ENCODE peak calls at places on chromosome 4, in ten cellular contexts. N, I, O, D, A, L, Y, K, W and V are unnamed samples.

GRCh38 chr4:53693408-53693807 is 102.1 kb upstream of the LNX1 start:
- DNase-seq in N (no peak), I (no peak), O (no peak), D (no peak), A (no peak), L (no peak), Y (no peak), K (peak), W (no peak), V (no peak)

GRCh38 chr4:1571165-1571908 is 112.8 kb downstream of the FAM53A start:
- DNase-seq in N (peak), I (no peak), O (no peak), D (no peak), A (peak), L (no peak), Y (no peak), K (no peak), W (no peak), V (no peak)

GRCh38 chr4:53855886-53856260 is 208.5 kb downstream of the CHIC2 start:
- DNase-seq in N (no peak), I (no peak), O (no peak), D (no peak), A (no peak), L (no peak), Y (no peak), K (peak), W (no peak), V (peak)

GRCh38 chr4:112325522-112325921 is 28.4 kb downstream of the ALPK1 start:
- DNase-seq in N (no peak), I (no peak), O (no peak), D (no peak), A (no peak), L (no peak), Y (no peak), K (no peak), W (no peak), V (no peak)

GRCh38 chr4:20829958-20830357 is 129.7 kb downstream of the PACRGL start:
- DNase-seq in N (no peak), I (no peak), O (no peak), D (no peak), A (no peak), L (no peak), Y (no peak), K (no peak), W (peak), V (no peak)

GRCh38 chr4:158521490-158522111 is at the start of gene RXFP1:
- DNase-seq in N (no peak), I (no peak), O (no peak), D (no peak), A (no peak), L (no peak), Y (no peak), K (no peak), W (no peak), V (peak)

GRCh38 chr4:10529256-10529890 is 72.1 kb upstream of the ZNF518B start:
- DNase-seq in N (no peak), I (no peak), O (no peak), D (peak), A (no peak), L (no peak), Y (no peak), K (peak), W (peak), V (no peak)

GRCh38 chr4:26321326-26322276 is 787 bp downstream of the RBPJ start:
- DNase-seq in N (peak), I (peak), O (peak), D (peak), A (no peak), L (peak), Y (peak), K (peak), W (peak), V (no peak)

GRCh38 chr4:38237139-38237538 is 276.9 kb downstream of the PTTG2 start:
- DNase-seq in N (no peak), I (no peak), O (no peak), D (no peak), A (no peak), L (no peak), Y (no peak), K (peak), W (peak), V (peak)

GRCh38 chr4:103075435-103075893 is 1.1 kb downstream of the SLC9B2 start:
- DNase-seq in N (no peak), I (no peak), O (peak), D (peak), A (no peak), L (no peak), Y (no peak), K (peak), W (no peak), V (no peak)

GRCh38 chr4:101304916-101305315 is 42.4 kb downstream of the PPP3CA start:
- DNase-seq in N (no peak), I (no peak), O (no peak), D (no peak), A (no peak), L (no peak), Y (no peak), K (no peak), W (no peak), V (no peak)

GRCh38 chr4:154349829-154350228 is 141.8 kb downstream of the DCHS2 start:
- DNase-seq in N (no peak), I (no peak), O (no peak), D (peak), A (no peak), L (no peak), Y (no peak), K (peak), W (peak), V (no peak)

GRCh38 chr4:31294655-31295054 is 574.5 kb downstream of the PCDH7 start:
- DNase-seq in N (no peak), I (no peak), O (no peak), D (no peak), A (no peak), L (no peak), Y (no peak), K (no peak), W (no peak), V (no peak)
- TF ChIP-seq CTCF in N (no peak), I (no peak), O (no peak), D (no peak), A (no peak), L (no peak), Y (no peak), K (no peak), W (no peak), V (no peak)

DNA sequence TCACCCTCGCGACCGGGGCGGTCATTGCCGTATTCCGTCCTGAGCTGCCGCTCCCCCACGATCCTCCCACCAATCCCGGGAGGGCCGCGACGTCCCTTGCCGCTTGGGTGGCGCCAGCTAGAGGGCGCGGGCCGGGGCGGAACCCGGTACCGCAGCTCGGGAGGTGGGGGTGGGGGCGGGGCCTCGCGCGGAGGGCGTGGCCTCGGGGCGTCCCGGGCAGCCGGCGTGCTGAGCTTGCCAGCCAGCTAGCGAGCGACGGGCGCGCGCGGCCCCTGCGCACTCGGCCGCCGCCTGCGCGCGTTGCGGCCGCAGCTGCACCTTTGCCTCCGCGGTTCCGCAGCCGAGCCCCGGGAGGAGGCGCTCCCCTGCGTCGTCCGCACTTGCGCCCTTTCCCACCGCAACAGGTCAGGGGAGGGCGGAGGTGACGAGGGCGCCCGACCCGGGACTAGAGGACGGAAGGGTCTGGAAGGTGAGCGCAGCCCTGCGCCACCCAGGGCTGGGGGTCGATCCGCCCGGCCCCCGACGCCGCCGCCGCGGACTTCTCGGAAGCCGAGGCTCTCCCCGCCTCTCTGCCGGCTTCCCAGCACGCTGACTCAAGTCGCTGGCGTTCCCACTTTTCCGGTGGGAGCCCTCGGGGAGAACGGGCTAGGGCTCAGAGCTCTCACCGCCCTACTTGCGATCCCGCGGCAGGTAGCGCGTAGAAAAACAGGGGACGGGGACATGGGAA is at the start of gene AFF1:
- DNase-seq in N (peak), I (peak), O (peak), D (peak), A (peak), L (peak), Y (peak), K (peak), W (peak), V (peak)
- TF ChIP-seq CTCF in N (no peak), I (peak), O (peak), D (peak), A (peak), L (peak), Y (peak), K (peak), W (peak), V (peak)

GRCh38 chr4:117085185-117085701 is at the start of gene TRAM1L1:
- DNase-seq in N (peak), I (peak), O (no peak), D (peak), A (peak), L (peak), Y (peak), K (peak), W (peak), V (peak)
- TF ChIP-seq CTCF in N (no peak), I (no peak), O (no peak), D (no peak), A (no peak), L (no peak), Y (peak), K (no peak), W (peak), V (peak)

DNA sequence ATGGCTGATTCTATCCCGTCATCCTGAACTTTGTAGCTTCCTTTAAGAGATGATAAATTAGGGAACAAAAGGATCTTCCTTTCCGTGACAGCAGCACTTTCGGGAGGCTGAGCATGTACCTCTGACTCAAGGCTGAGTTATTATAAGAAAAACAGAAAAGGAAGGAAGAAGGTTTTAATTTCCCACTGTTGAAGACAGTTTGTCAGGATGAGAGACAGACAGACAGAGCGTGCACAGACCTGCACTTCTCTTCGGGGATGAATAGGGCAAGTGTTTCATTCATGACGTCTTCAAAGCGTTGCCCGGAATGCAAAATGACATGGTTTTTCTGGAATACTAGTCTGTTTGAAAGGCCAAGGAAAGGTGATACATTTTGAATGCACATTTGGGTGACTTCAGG is 405.3 kb upstream of the FAT1 start:
- DNase-seq in N (no peak), I (no peak), O (no peak), D (no peak), A (no peak), L (no peak), Y (no peak), K (peak), W (peak), V (no peak)
- TF ChIP-seq CTCF in N (no peak), I (no peak), O (no peak), D (no peak), A (no peak), L (no peak), Y (no peak), K (no peak), W (no peak), V (no peak)

DNA sequence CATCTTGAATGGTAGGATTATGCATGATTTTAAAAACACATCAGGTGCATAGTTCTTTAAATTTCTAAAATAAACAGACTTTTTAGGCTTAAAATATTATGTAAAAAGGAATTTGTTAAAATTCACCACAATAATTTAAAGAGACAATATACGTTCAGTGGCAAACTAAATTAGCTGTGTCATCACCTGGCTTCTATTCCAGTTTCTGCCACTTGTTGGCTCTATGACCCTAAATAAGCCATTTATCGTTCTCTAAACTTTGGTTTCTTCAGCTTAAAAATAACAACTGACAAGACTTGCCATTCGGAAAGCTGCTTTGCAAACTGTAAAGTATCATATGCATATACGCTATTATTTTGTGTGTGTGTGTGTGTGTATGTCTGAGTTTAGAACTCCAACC is 141.3 kb downstream of the MGST2 start:
- DNase-seq in N (no peak), I (no peak), O (no peak), D (no peak), A (no peak), L (no peak), Y (no peak), K (no peak), W (no peak), V (no peak)
- TF ChIP-seq CTCF in N (no peak), I (no peak), O (peak), D (no peak), A (no peak), L (no peak), Y (no peak), K (no peak), W (no peak), V (no peak)

GRCh38 chr4:147837435-147837834 is 105.5 kb downstream of the ARHGAP10 start:
- DNase-seq in N (no peak), I (no peak), O (no peak), D (peak), A (no peak), L (no peak), Y (no peak), K (peak), W (no peak), V (no peak)
- TF ChIP-seq CTCF in N (no peak), I (no peak), O (no peak), D (no peak), A (peak), L (no peak), Y (peak), K (peak), W (no peak), V (peak)

GRCh38 chr4:183157215-183157614 is 58.2 kb downstream of the WWC2 start:
- DNase-seq in N (no peak), I (no peak), O (no peak), D (no peak), A (no peak), L (no peak), Y (no peak), K (no peak), W (no peak), V (no peak)

GRCh38 chr4:183154701-183155391 is 55.8 kb downstream of the WWC2 start:
- DNase-seq in N (no peak), I (no peak), O (no peak), D (no peak), A (no peak), L (no peak), Y (no peak), K (no peak), W (no peak), V (no peak)

GRCh38 chr4:183161630-183162029 is 62.6 kb downstream of the WWC2 start:
- DNase-seq in N (no peak), I (no peak), O (no peak), D (no peak), A (no peak), L (no peak), Y (no peak), K (no peak), W (no peak), V (no peak)

GRCh38 chr4:183155450-183156184 is 56.6 kb downstream of the WWC2 start:
- DNase-seq in N (no peak), I (no peak), O (no peak), D (no peak), A (no peak), L (no peak), Y (no peak), K (no peak), W (no peak), V (no peak)

GRCh38 chr4:183158062-183158461 is 59.0 kb downstream of the WWC2 start:
- DNase-seq in N (no peak), I (no peak), O (no peak), D (no peak), A (no peak), L (no peak), Y (no peak), K (peak), W (no peak), V (no peak)
- TF ChIP-seq CTCF in N (no peak), I (no peak), O (no peak), D (no peak), A (no peak), L (no peak), Y (no peak), K (no peak), W (no peak), V (no peak)

GRCh38 chr4:41359069-41359769 is 102.5 kb downstream of the UCHL1 start:
- DNase-seq in N (peak), I (no peak), O (peak), D (no peak), A (no peak), L (no peak), Y (no peak), K (no peak), W (no peak), V (no peak)
- TF ChIP-seq CTCF in N (peak), I (no peak), O (no peak), D (no peak), A (no peak), L (no peak), Y (peak), K (no peak), W (no peak), V (no peak)

GRCh38 chr4:28001698-28002097 is 1141.1 kb downstream of the STIM2 start:
- DNase-seq in N (no peak), I (no peak), O (no peak), D (no peak), A (no peak), L (no peak), Y (no peak), K (no peak), W (no peak), V (no peak)
- TF ChIP-seq CTCF in N (no peak), I (no peak), O (no peak), D (no peak), A (no peak), L (no peak), Y (no peak), K (no peak), W (no peak), V (no peak)